ENCODE peak calls at places on chromosomes 13 and 19, in four cellular contexts. R, S, Z and Y are unnamed samples.

GRCh38 chr19:4149518-4150288 is 3.7 kb upstream of the CREB3L3 start:
- DNase-seq in R (no peak), S (no peak), Z (no peak), Y (no peak)

GRCh38 chr19:55591555-55591954 is 7.8 kb downstream of the FIZ1 start:
- DNase-seq in R (no peak), S (no peak), Z (no peak), Y (no peak)

GRCh38 chr19:55419089-55419488 is 11.5 kb upstream of the UBE2S start:
- DNase-seq in R (no peak), S (no peak), Z (no peak), Y (no peak)

GRCh38 chr19:49739098-49739497 is 24.0 kb downstream of the TSKS start:
- DNase-seq in R (no peak), S (no peak), Z (no peak), Y (no peak)

GRCh38 chr19:20371911-20372310 is 193.7 kb downstream of the ZNF737 start:
- DNase-seq in R (no peak), S (no peak), Z (no peak), Y (no peak)

GRCh38 chr13:29721766-29722165 is 126.3 kb upstream of the SLC7A1 start:
- DNase-seq in R (no peak), S (no peak), Z (no peak), Y (peak; percentile 9)

GRCh38 chr13:45541806-45542205 is 73.7 kb downstream of the ERICH6B start:
- DNase-seq in R (no peak), S (no peak), Z (no peak), Y (no peak)

GRCh38 chr13:114067381-114067885 is 65.0 kb downstream of the RASA3 start:
- DNase-seq in R (peak; percentile 25), S (no peak), Z (no peak), Y (no peak)

GRCh38 chr19:15112385-15112784 is 5.2 kb downstream of the SYDE1 start:
- DNase-seq in R (no peak), S (no peak), Z (no peak), Y (no peak)

GRCh38 chr13:48448963-48449614 is 36.2 kb upstream of the LPAR6 start:
- DNase-seq in R (peak; percentile 22), S (no peak), Z (no peak), Y (no peak)

GRCh38 chr13:38814331-38814730 is 127.5 kb downstream of the FREM2 start:
- DNase-seq in R (no peak), S (no peak), Z (no peak), Y (no peak)

GRCh38 chr13:45909089-45909488 is 57.5 kb upstream of the SIAH3 start:
- DNase-seq in R (no peak), S (no peak), Z (no peak), Y (no peak)

GRCh38 chr19:18776736-18777135 is 14.4 kb downstream of the COMP start:
- DNase-seq in R (peak; percentile 5), S (no peak), Z (no peak), Y (no peak)

GRCh38 chr13:24618219-24618955 is 61.8 kb upstream of the ATP12A start:
- DNase-seq in R (no peak), S (peak; percentile 59), Z (no peak), Y (no peak)

GRCh38 chr13:109336730-109337129 is 449.7 kb downstream of the IRS2 start:
- DNase-seq in R (peak; percentile 39), S (no peak), Z (no peak), Y (peak; percentile 70)